ENCODE peak calls at places on chromosome 4, in eight cellular contexts. A, Z, K, F, N, B, Q and V are unnamed samples.

GRCh38 chr4:17561195-17561909 is 15.6 kb upstream of the LAP3 start:
- DNase-seq in A (peak; percentile 88), Z (no peak), K (no peak), F (no peak), N (no peak), B (no peak), Q (no peak), V (no peak)

GRCh38 chr4:169582706-169583105 is 29.7 kb downstream of the NEK1 start:
- DNase-seq in A (peak; percentile 41), Z (no peak), K (no peak), F (no peak), N (no peak), B (no peak), Q (no peak), V (no peak)

GRCh38 chr4:4801013-4801412 is 58.5 kb upstream of the MSX1 start:
- DNase-seq in A (peak; percentile 46), Z (no peak), K (no peak), F (no peak), N (no peak), B (no peak), Q (no peak), V (no peak)

GRCh38 chr4:179307297-179308136 is 1865.3 kb upstream of the AGA start:
- DNase-seq in A (peak; percentile 11), Z (no peak), K (no peak), F (no peak), N (peak; percentile 13), B (no peak), Q (no peak), V (no peak)

GRCh38 chr4:3508542-3508941 is 23.7 kb downstream of the LRPAP1 start:
- DNase-seq in A (no peak), Z (no peak), K (no peak), F (no peak), N (no peak), B (no peak), Q (no peak), V (no peak)

GRCh38 chr4:184150102-184150839 is 67.4 kb downstream of the ENPP6 start:
- DNase-seq in A (no peak), Z (no peak), K (no peak), F (no peak), N (no peak), B (peak; percentile 20), Q (no peak), V (no peak)

GRCh38 chr4:26557164-26557563 is 26.7 kb upstream of the TBC1D19 start:
- DNase-seq in A (peak; percentile 87), Z (no peak), K (no peak), F (no peak), N (peak; percentile 93), B (no peak), Q (no peak), V (no peak)

GRCh38 chr4:85127653-85128052 is 161.2 kb upstream of the WDFY3 start:
- DNase-seq in A (peak; percentile 32), Z (no peak), K (no peak), F (peak; percentile 20), N (no peak), B (peak; percentile 10), Q (no peak), V (peak; percentile 19)

GRCh38 chr4:152901205-152901604 is 34.9 kb upstream of the FHDC1 start:
- DNase-seq in A (no peak), Z (no peak), K (no peak), F (no peak), N (no peak), B (no peak), Q (no peak), V (no peak)

GRCh38 chr4:72909461-72909860 is 160.1 kb downstream of the COX18 start:
- DNase-seq in A (peak; percentile 14), Z (no peak), K (no peak), F (no peak), N (no peak), B (no peak), Q (no peak), V (no peak)